ENCODE peak calls at places on chromosomes 5 and 9, in eight cellular contexts. One of them, this sample, is unnamed.
A peak's percentile ranks its signal among the peaks of the same experiment; 100 is the strongest.

GRCh38 chr5:56060276-56061110 is 65.7 kb upstream of the IL6ST start:
- DNase-seq in endothelial cell: no peak
- DNase-seq in mesenchymal stem cell: peak; percentile 41
- DNase-seq in aorta: no peak
- DNase-seq in right lobe of liver: no peak
- DNase-seq in OCI-LY7: no peak
- DNase-seq in occipital lobe: no peak
- DNase-seq in stimulated activated CD8-positive, alpha-beta memory T cell treated with anti-CD3 and anti-CD28 coated beads, Interleukin-4, amount 100 ng/mL, for 4 hours: no peak
- DNase-seq in this sample: no peak

GRCh38 chr9:33446507-33447403 is 638 bp downstream of the AQP3 start:
- DNase-seq in endothelial cell: no peak
- DNase-seq in mesenchymal stem cell: peak; percentile 77
- DNase-seq in aorta: no peak
- DNase-seq in right lobe of liver: peak; percentile 94
- DNase-seq in OCI-LY7: peak; percentile 24
- DNase-seq in occipital lobe: no peak
- DNase-seq in stimulated activated CD8-positive, alpha-beta memory T cell treated with anti-CD3 and anti-CD28 coated beads, Interleukin-4, amount 100 ng/mL, for 4 hours: peak; percentile 36
- DNase-seq in this sample: no peak

GRCh38 chr5:6576861-6577501 is 55.9 kb downstream of the NSUN2 start:
- DNase-seq in endothelial cell: peak; percentile 33
- DNase-seq in mesenchymal stem cell: peak; percentile 36
- DNase-seq in aorta: no peak
- DNase-seq in right lobe of liver: peak; percentile 55
- DNase-seq in OCI-LY7: peak; percentile 44
- DNase-seq in occipital lobe: no peak
- DNase-seq in stimulated activated CD8-positive, alpha-beta memory T cell treated with anti-CD3 and anti-CD28 coated beads, Interleukin-4, amount 100 ng/mL, for 4 hours: no peak
- DNase-seq in this sample: peak; percentile 51

GRCh38 chr9:121013911-121014310 is 36.2 kb downstream of the C5 start:
- DNase-seq in endothelial cell: no peak
- DNase-seq in mesenchymal stem cell: peak; percentile 51
- DNase-seq in aorta: no peak
- DNase-seq in right lobe of liver: no peak
- DNase-seq in OCI-LY7: no peak
- DNase-seq in occipital lobe: no peak
- DNase-seq in stimulated activated CD8-positive, alpha-beta memory T cell treated with anti-CD3 and anti-CD28 coated beads, Interleukin-4, amount 100 ng/mL, for 4 hours: no peak
- DNase-seq in this sample: no peak

GRCh38 chr5:93894471-93895354 is 153.3 kb upstream of the POU5F2 start:
- DNase-seq in endothelial cell: no peak
- DNase-seq in mesenchymal stem cell: no peak
- DNase-seq in aorta: no peak
- DNase-seq in right lobe of liver: no peak
- DNase-seq in OCI-LY7: no peak
- DNase-seq in occipital lobe: no peak
- DNase-seq in stimulated activated CD8-positive, alpha-beta memory T cell treated with anti-CD3 and anti-CD28 coated beads, Interleukin-4, amount 100 ng/mL, for 4 hours: no peak
- DNase-seq in this sample: no peak

GRCh38 chr5:180202939-180203573 is 6.0 kb downstream of the RASGEF1C start:
- DNase-seq in endothelial cell: no peak
- DNase-seq in mesenchymal stem cell: no peak
- DNase-seq in aorta: no peak
- DNase-seq in right lobe of liver: no peak
- DNase-seq in OCI-LY7: no peak
- DNase-seq in occipital lobe: no peak
- DNase-seq in stimulated activated CD8-positive, alpha-beta memory T cell treated with anti-CD3 and anti-CD28 coated beads, Interleukin-4, amount 100 ng/mL, for 4 hours: no peak
- DNase-seq in this sample: no peak

GRCh38 chr5:66224273-66224672 is 80.2 kb downstream of the SREK1 start:
- DNase-seq in endothelial cell: no peak
- DNase-seq in mesenchymal stem cell: no peak
- DNase-seq in aorta: no peak
- DNase-seq in right lobe of liver: no peak
- DNase-seq in OCI-LY7: no peak
- DNase-seq in occipital lobe: no peak
- DNase-seq in stimulated activated CD8-positive, alpha-beta memory T cell treated with anti-CD3 and anti-CD28 coated beads, Interleukin-4, amount 100 ng/mL, for 4 hours: no peak
- DNase-seq in this sample: no peak

GRCh38 chr5:127802477-127802865 is 99.3 kb downstream of the CCDC192 start:
- DNase-seq in endothelial cell: no peak
- DNase-seq in mesenchymal stem cell: peak; percentile 66
- DNase-seq in aorta: no peak
- DNase-seq in right lobe of liver: no peak
- DNase-seq in OCI-LY7: no peak
- DNase-seq in occipital lobe: no peak
- DNase-seq in stimulated activated CD8-positive, alpha-beta memory T cell treated with anti-CD3 and anti-CD28 coated beads, Interleukin-4, amount 100 ng/mL, for 4 hours: no peak
- DNase-seq in this sample: no peak

GRCh38 chr5:142360607-142361120 is 35.8 kb upstream of the SPRY4 start:
- DNase-seq in endothelial cell: no peak
- DNase-seq in mesenchymal stem cell: peak; percentile 91
- DNase-seq in aorta: no peak
- DNase-seq in right lobe of liver: peak; percentile 57
- DNase-seq in OCI-LY7: no peak
- DNase-seq in occipital lobe: no peak
- DNase-seq in stimulated activated CD8-positive, alpha-beta memory T cell treated with anti-CD3 and anti-CD28 coated beads, Interleukin-4, amount 100 ng/mL, for 4 hours: no peak
- DNase-seq in this sample: peak; percentile 65

GRCh38 chr5:89707891-89708290 is 701.7 kb downstream of the CETN3 start:
- DNase-seq in endothelial cell: no peak
- DNase-seq in mesenchymal stem cell: no peak
- DNase-seq in aorta: no peak
- DNase-seq in right lobe of liver: no peak
- DNase-seq in OCI-LY7: no peak
- DNase-seq in occipital lobe: no peak
- DNase-seq in stimulated activated CD8-positive, alpha-beta memory T cell treated with anti-CD3 and anti-CD28 coated beads, Interleukin-4, amount 100 ng/mL, for 4 hours: no peak
- DNase-seq in this sample: no peak

GRCh38 chr9:34684145-34684544 is 6.9 kb downstream of the CCL19 start:
- DNase-seq in endothelial cell: no peak
- DNase-seq in mesenchymal stem cell: no peak
- DNase-seq in aorta: no peak
- DNase-seq in right lobe of liver: no peak
- DNase-seq in OCI-LY7: no peak
- DNase-seq in occipital lobe: no peak
- DNase-seq in stimulated activated CD8-positive, alpha-beta memory T cell treated with anti-CD3 and anti-CD28 coated beads, Interleukin-4, amount 100 ng/mL, for 4 hours: no peak
- DNase-seq in this sample: no peak

GRCh38 chr5:112551437-112552018 is 132.5 kb upstream of the EPB41L4A start:
- DNase-seq in endothelial cell: peak; percentile 40
- DNase-seq in mesenchymal stem cell: peak; percentile 66
- DNase-seq in aorta: no peak
- DNase-seq in right lobe of liver: no peak
- DNase-seq in OCI-LY7: peak; percentile 75
- DNase-seq in occipital lobe: no peak
- DNase-seq in stimulated activated CD8-positive, alpha-beta memory T cell treated with anti-CD3 and anti-CD28 coated beads, Interleukin-4, amount 100 ng/mL, for 4 hours: no peak
- DNase-seq in this sample: no peak

GRCh38 chr9:109986423-109987055 is 206.5 kb downstream of the PALM2AKAP2 start:
- DNase-seq in endothelial cell: no peak
- DNase-seq in mesenchymal stem cell: peak; percentile 77
- DNase-seq in aorta: no peak
- DNase-seq in right lobe of liver: no peak
- DNase-seq in OCI-LY7: no peak
- DNase-seq in occipital lobe: no peak
- DNase-seq in stimulated activated CD8-positive, alpha-beta memory T cell treated with anti-CD3 and anti-CD28 coated beads, Interleukin-4, amount 100 ng/mL, for 4 hours: no peak
- DNase-seq in this sample: no peak

GRCh38 chr5:31554552-31554951 is 22.5 kb downstream of the C5orf22 start:
- DNase-seq in endothelial cell: no peak
- DNase-seq in mesenchymal stem cell: no peak
- DNase-seq in aorta: no peak
- DNase-seq in right lobe of liver: no peak
- DNase-seq in OCI-LY7: no peak
- DNase-seq in occipital lobe: no peak
- DNase-seq in stimulated activated CD8-positive, alpha-beta memory T cell treated with anti-CD3 and anti-CD28 coated beads, Interleukin-4, amount 100 ng/mL, for 4 hours: no peak
- DNase-seq in this sample: no peak

GRCh38 chr5:10418654-10419345 is 22.9 kb upstream of the ROPN1L start:
- DNase-seq in endothelial cell: no peak
- DNase-seq in mesenchymal stem cell: no peak
- DNase-seq in aorta: no peak
- DNase-seq in right lobe of liver: no peak
- DNase-seq in OCI-LY7: no peak
- DNase-seq in occipital lobe: no peak
- DNase-seq in stimulated activated CD8-positive, alpha-beta memory T cell treated with anti-CD3 and anti-CD28 coated beads, Interleukin-4, amount 100 ng/mL, for 4 hours: no peak
- DNase-seq in this sample: no peak

GRCh38 chr9:128358090-128358489 is 13.1 kb upstream of the URM1 start:
- DNase-seq in endothelial cell: no peak
- DNase-seq in mesenchymal stem cell: no peak
- DNase-seq in aorta: no peak
- DNase-seq in right lobe of liver: no peak
- DNase-seq in OCI-LY7: no peak
- DNase-seq in occipital lobe: no peak
- DNase-seq in stimulated activated CD8-positive, alpha-beta memory T cell treated with anti-CD3 and anti-CD28 coated beads, Interleukin-4, amount 100 ng/mL, for 4 hours: no peak
- DNase-seq in this sample: no peak

GRCh38 chr5:72121753-72122445 is 14.6 kb downstream of the MAP1B start:
- DNase-seq in endothelial cell: no peak
- DNase-seq in mesenchymal stem cell: no peak
- DNase-seq in aorta: no peak
- DNase-seq in right lobe of liver: no peak
- DNase-seq in OCI-LY7: no peak
- DNase-seq in occipital lobe: no peak
- DNase-seq in stimulated activated CD8-positive, alpha-beta memory T cell treated with anti-CD3 and anti-CD28 coated beads, Interleukin-4, amount 100 ng/mL, for 4 hours: no peak
- DNase-seq in this sample: peak; percentile 61

GRCh38 chr5:159552751-159553150 is 222.5 kb upstream of the IL12B start:
- DNase-seq in endothelial cell: no peak
- DNase-seq in mesenchymal stem cell: peak; percentile 30
- DNase-seq in aorta: no peak
- DNase-seq in right lobe of liver: no peak
- DNase-seq in OCI-LY7: no peak
- DNase-seq in occipital lobe: no peak
- DNase-seq in stimulated activated CD8-positive, alpha-beta memory T cell treated with anti-CD3 and anti-CD28 coated beads, Interleukin-4, amount 100 ng/mL, for 4 hours: no peak
- DNase-seq in this sample: no peak

GRCh38 chr5:143124593-143124992 is 278.9 kb downstream of the NR3C1 start:
- DNase-seq in endothelial cell: no peak
- DNase-seq in mesenchymal stem cell: no peak
- DNase-seq in aorta: no peak
- DNase-seq in right lobe of liver: no peak
- DNase-seq in OCI-LY7: no peak
- DNase-seq in occipital lobe: no peak
- DNase-seq in stimulated activated CD8-positive, alpha-beta memory T cell treated with anti-CD3 and anti-CD28 coated beads, Interleukin-4, amount 100 ng/mL, for 4 hours: no peak
- DNase-seq in this sample: no peak

GRCh38 chr5:102341918-102342317 is 45.8 kb upstream of the SLCO4C1 start:
- DNase-seq in endothelial cell: no peak
- DNase-seq in mesenchymal stem cell: peak; percentile 8
- DNase-seq in aorta: no peak
- DNase-seq in right lobe of liver: no peak
- DNase-seq in OCI-LY7: no peak
- DNase-seq in occipital lobe: no peak
- DNase-seq in stimulated activated CD8-positive, alpha-beta memory T cell treated with anti-CD3 and anti-CD28 coated beads, Interleukin-4, amount 100 ng/mL, for 4 hours: no peak
- DNase-seq in this sample: no peak

GRCh38 chr9:97761066-97761598 is 64.0 kb upstream of the XPA start:
- DNase-seq in endothelial cell: no peak
- DNase-seq in mesenchymal stem cell: no peak
- DNase-seq in aorta: no peak
- DNase-seq in right lobe of liver: no peak
- DNase-seq in OCI-LY7: no peak
- DNase-seq in occipital lobe: no peak
- DNase-seq in stimulated activated CD8-positive, alpha-beta memory T cell treated with anti-CD3 and anti-CD28 coated beads, Interleukin-4, amount 100 ng/mL, for 4 hours: no peak
- DNase-seq in this sample: no peak

GRCh38 chr5:177452688-177453638 is 6.3 kb downstream of the PRR7 start:
- DNase-seq in endothelial cell: no peak
- DNase-seq in mesenchymal stem cell: peak; percentile 12
- DNase-seq in aorta: no peak
- DNase-seq in right lobe of liver: no peak
- DNase-seq in OCI-LY7: no peak
- DNase-seq in occipital lobe: no peak
- DNase-seq in stimulated activated CD8-positive, alpha-beta memory T cell treated with anti-CD3 and anti-CD28 coated beads, Interleukin-4, amount 100 ng/mL, for 4 hours: no peak
- DNase-seq in this sample: no peak